ENCODE peak calls at places on chromosomes 1 and 21, in seven cellular contexts. Z is mammary epithelial cell, W is heart right ventricle, B is ascending aorta, M is right atrium auricular region, U is neural progenitor cell, O is PC-3. N is an unnamed sample.

GRCh38 chr1:234597894-234598293 is 12.1 kb downstream of the IRF2BP2 start:
- DNase-seq in B (no peak), W (no peak), O (peak; percentile 58), M (peak; percentile 74), U (peak; percentile 56), Z (peak; percentile 51), N (peak; percentile 55)

GRCh38 chr21:41993744-41994143 is 16.4 kb downstream of the ZBTB21 start:
- DNase-seq in M (no peak), O (peak; percentile 59), Z (no peak), W (no peak), B (no peak), U (no peak), N (no peak)

GRCh38 chr1:42379794-42380616 is 587 bp upstream of the RIMKLA start:
- DNase-seq in W (no peak), Z (no peak), U (peak; percentile 51), O (peak; percentile 48), B (no peak), M (no peak), N (no peak)

GRCh38 chr1:199272107-199272506 is 633.3 kb downstream of the PTPRC start:
- DNase-seq in W (no peak), B (no peak), Z (peak; percentile 35), M (no peak), O (peak; percentile 52), U (no peak), N (no peak)

GRCh38 chr1:204894031-204894430 is 23.4 kb downstream of the NFASC start:
- DNase-seq in W (no peak), M (no peak), U (no peak), Z (no peak), B (no peak), O (peak; percentile 37), N (no peak)

GRCh38 chr1:63967901-63968300 is 194.1 kb downstream of the ROR1 start:
- DNase-seq in O (no peak), B (no peak), M (no peak), Z (no peak), U (no peak), W (no peak), N (no peak)

GRCh38 chr1:208528577-208529240 is 284.5 kb upstream of the PLXNA2 start:
- DNase-seq in W (no peak), B (no peak), O (no peak), U (no peak), M (no peak), Z (no peak), N (no peak)

GRCh38 chr1:38403667-38404066 is 357.1 kb upstream of the POU3F1 start:
- DNase-seq in B (no peak), Z (no peak), U (no peak), O (no peak), M (no peak), W (no peak), N (no peak)

GRCh38 chr1:64912191-64912590 is 54.2 kb downstream of the JAK1 start:
- DNase-seq in B (no peak), Z (no peak), M (no peak), U (no peak), W (no peak), O (no peak), N (no peak)

GRCh38 chr1:159071970-159072582 is 4.5 kb downstream of the AIM2 start:
- DNase-seq in U (peak; percentile 70), O (peak; percentile 77), M (no peak), W (no peak), B (no peak), Z (peak; percentile 46), N (no peak)

GRCh38 chr1:41775961-41776585 is 142.6 kb downstream of the HIVEP3 start:
- DNase-seq in M (no peak), Z (no peak), W (no peak), O (no peak), B (peak; percentile 50), U (no peak), N (no peak)

GRCh38 chr1:108082006-108082405 is 117.0 kb upstream of the VAV3 start:
- DNase-seq in W (no peak), Z (no peak), B (no peak), M (no peak), O (no peak), U (no peak), N (no peak)

GRCh38 chr1:116880952-116881351 is 28.8 kb upstream of the PTGFRN start:
- DNase-seq in M (peak; percentile 82), W (peak; percentile 42), Z (no peak), B (peak; percentile 59), U (no peak), O (no peak), N (peak; percentile 61)

GRCh38 chr1:89692601-89693503 is 59.9 kb downstream of the LRRC8C start:
- DNase-seq in B (no peak), W (no peak), M (no peak), U (no peak), O (peak; percentile 40), Z (no peak), N (peak; percentile 39)

GRCh38 chr1:225458222-225458631 is 30.4 kb upstream of the LBR start:
- DNase-seq in W (no peak), O (peak; percentile 43), Z (no peak), B (no peak), U (no peak), M (no peak), N (no peak)

GRCh38 chr1:77832889-77833288 is 53.4 kb downstream of the MIGA1 start:
- DNase-seq in M (no peak), O (peak; percentile 56), Z (peak; percentile 68), W (no peak), U (no peak), B (no peak), N (peak; percentile 18)

GRCh38 chr1:84789014-84789413 is 98.8 kb upstream of the SSX2IP start:
- DNase-seq in Z (no peak), U (no peak), W (no peak), M (no peak), O (no peak), B (no peak), N (no peak)

GRCh38 chr1:7247158-7247557 is 461.9 kb downstream of the CAMTA1 start:
- DNase-seq in W (no peak), M (no peak), U (no peak), O (no peak), B (peak; percentile 21), Z (no peak), N (no peak)

GRCh38 chr1:56435434-56436337 is 143.7 kb downstream of the PLPP3 start:
- DNase-seq in O (no peak), M (no peak), W (no peak), B (no peak), U (peak; percentile 90), Z (no peak), N (no peak)

GRCh38 chr1:67687649-67688048 is 2.6 kb downstream of the GADD45A start:
- DNase-seq in U (no peak), B (no peak), W (no peak), M (no peak), O (peak; percentile 79), Z (peak; percentile 34), N (no peak)

GRCh38 chr1:116474921-116475849 is 95.6 kb downstream of the CD58 start:
- DNase-seq in B (no peak), O (no peak), W (peak; percentile 51), M (no peak), Z (no peak), U (no peak), N (peak; percentile 73)

DNA sequence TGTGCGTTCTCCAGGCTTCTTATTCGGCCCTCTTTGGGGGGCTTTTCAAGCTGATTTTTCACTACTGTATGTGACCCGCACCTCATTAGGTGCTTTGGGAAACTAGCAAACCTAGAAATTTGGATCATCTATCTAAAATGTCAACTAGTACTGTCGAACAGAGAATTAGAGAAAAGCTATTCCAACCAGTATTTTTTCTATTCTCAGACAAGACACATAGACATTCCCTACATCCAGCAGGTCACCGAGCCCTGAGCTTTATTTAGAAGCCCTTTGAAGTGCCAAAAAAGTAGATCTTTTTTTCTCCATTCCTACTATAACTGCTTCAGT is 301 bp upstream of the SSR2 start:
- DNase-seq in B (no peak), O (no peak), M (no peak), W (no peak), Z (no peak), U (no peak), N (no peak)
- H3K4me3 ChIP-seq in B (peak overlapping the region; percentile 93), O (peak overlapping the region; percentile 75), M (peak overlapping the region; percentile 90), W (peak overlapping the region; percentile 86), Z (peak overlapping the region; percentile 91), U (peak overlapping the region; percentile 94), N (peak overlapping the region; percentile 69)

GRCh38 chr1:35443768-35444518 is 113.3 kb downstream of the KIAA0319L start:
- DNase-seq in M (no peak), O (peak; percentile 14), W (no peak), B (no peak), Z (no peak), U (peak; percentile 26), N (no peak)
- TF ChIP-seq CTCF in M (no peak), O (peak; percentile 35), W (no peak), B (no peak), Z (no peak), U (peak; percentile 47), N (no peak)

GRCh38 chr1:240217398-240217797 is 125.7 kb downstream of the FMN2 start:
- DNase-seq in W (no peak), B (no peak), Z (no peak), M (no peak), O (no peak), U (no peak), N (no peak)
- H3K27me3 ChIP-seq in W (no peaks in the 10 kb centered on the region), B (no peaks in the 10 kb centered on the region), Z (no peaks in the 10 kb centered on the region), M (no peaks in the 10 kb centered on the region), O (no peaks in the 10 kb centered on the region), U (no peaks in the 10 kb centered on the region), N (no peaks in the 10 kb centered on the region)

DNA sequence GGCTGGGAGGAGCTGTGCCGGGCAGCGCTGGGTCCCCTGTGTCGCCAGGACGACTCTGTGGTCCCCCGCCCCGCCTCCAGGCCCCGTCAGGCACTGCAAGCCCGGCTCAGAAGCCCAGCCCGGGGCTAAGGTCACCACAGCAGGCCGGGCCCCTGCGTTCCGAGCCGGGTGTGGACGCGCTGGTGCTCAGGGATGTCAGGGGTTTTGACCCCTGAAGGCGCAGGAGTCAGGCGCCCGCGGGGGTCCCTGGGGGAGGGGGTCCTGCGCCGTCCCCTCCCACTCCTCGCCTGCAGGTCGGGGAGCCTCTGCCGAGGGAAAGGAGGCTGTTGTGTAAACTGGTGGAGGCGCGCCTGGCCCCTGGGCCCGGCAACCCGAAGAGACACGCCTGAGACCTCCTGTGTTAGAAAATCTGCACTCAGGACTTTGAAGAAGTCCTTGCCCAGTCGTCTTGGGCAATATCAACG is 23.7 kb upstream of the TMEM54 start:
- DNase-seq in W (peak; percentile 39), Z (no peak), U (peak; percentile 83), B (no peak), O (no peak), M (no peak), N (peak; percentile 34)
- H3K4me3 ChIP-seq in W (peak overlapping the region; percentile 27), Z (no peak overlapping the region), U (peak overlapping the region; percentile 61), B (no peak overlapping the region), O (no peak overlapping the region), M (no peak overlapping the region), N (no peak overlapping the region)

DNA sequence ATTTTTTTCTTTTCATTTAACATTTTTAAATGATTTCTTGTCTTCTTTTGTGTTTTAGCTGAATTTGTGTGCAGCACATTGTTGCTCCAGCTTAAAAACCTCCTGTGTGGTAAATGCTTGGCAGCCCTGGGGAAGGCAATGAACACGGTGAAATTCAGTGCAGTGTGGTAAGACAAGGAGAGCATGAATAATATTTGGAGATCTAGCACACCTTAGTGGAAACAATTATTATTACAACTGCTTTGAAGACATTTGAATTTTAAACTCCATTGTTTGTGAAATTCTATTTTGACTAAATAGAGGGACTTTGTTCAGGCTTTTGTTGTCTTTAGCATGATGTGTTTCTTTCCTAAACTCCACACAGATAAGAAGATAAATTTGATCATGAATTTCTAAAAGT is 242.6 kb upstream of the CXADR start:
- DNase-seq in M (peak; percentile 72), U (peak; percentile 38), O (peak; percentile 49), Z (peak; percentile 13), B (no peak), W (no peak), N (no peak)
- TF ChIP-seq CTCF in M (peak; percentile 42), U (peak; percentile 48), O (peak; percentile 62), Z (peak; percentile 12), B (peak; percentile 22), W (peak; percentile 51), N (peak; percentile 66)